ENCODE peak calls at places on chromosomes 5 and 9, in seven cellular contexts. Q is SK-N-SH, S is HCT116, N is K562, X is HepG2, T is H1, E is GM12878. C is an unnamed sample.

GRCh38 chr9:112644449-112644965 is 73.4 kb downstream of the INIP start:
- DNase-seq in X (no peak), T (no peak), E (no peak), N (no peak), S (no peak), Q (no peak), C (no peak)

GRCh38 chr5:41707853-41708603 is 162.2 kb downstream of the OXCT1 start:
- DNase-seq in X (peak; percentile 10), T (peak; percentile 59), N (peak; percentile 29), S (peak; percentile 21), E (no peak), Q (peak; percentile 15), C (peak; percentile 66)

GRCh38 chr5:132207783-132208182 is 19.9 kb downstream of the P4HA2 start:
- DNase-seq in Q (no peak), T (no peak), E (no peak), X (no peak), N (no peak), S (no peak), C (no peak)

GRCh38 chr5:58849995-58850667 is 267.3 kb downstream of the RAB3C start:
- DNase-seq in X (peak; percentile 87), N (peak; percentile 20), Q (peak; percentile 49), E (no peak), S (peak; percentile 21), T (no peak), C (peak; percentile 23)

GRCh38 chr9:114592356-114592755 is 4.8 kb downstream of the ATP6V1G1 start:
- DNase-seq in S (no peak), E (no peak), T (no peak), N (no peak), X (no peak), Q (no peak), C (peak; percentile 66)

GRCh38 chr5:54357371-54358058 is 47.1 kb upstream of the ARL15 start:
- DNase-seq in X (no peak), N (no peak), T (no peak), E (no peak), S (no peak), Q (peak; percentile 30), C (no peak)

GRCh38 chr9:86942352-86943222 is 4.7 kb downstream of the GAS1 start:
- DNase-seq in T (no peak), E (no peak), S (no peak), Q (no peak), N (no peak), X (no peak), C (no peak)

GRCh38 chr5:169805937-169806700 is 169.0 kb downstream of the DOCK2 start:
- DNase-seq in S (no peak), T (no peak), X (no peak), N (no peak), E (no peak), Q (no peak), C (no peak)

GRCh38 chr9:70100362-70100761 is 56.7 kb downstream of the MAMDC2 start:
- DNase-seq in T (no peak), S (no peak), Q (peak; percentile 11), E (no peak), N (no peak), X (no peak), C (no peak)

GRCh38 chr9:34428325-34428958 is 29.9 kb downstream of the FAM219A start:
- DNase-seq in N (no peak), X (peak; percentile 39), Q (peak; percentile 61), S (no peak), T (no peak), E (no peak), C (no peak)

GRCh38 chr5:76622973-76623596 is at the start of gene F2RL2:
- DNase-seq in N (peak; percentile 56), Q (no peak), E (no peak), S (no peak), X (no peak), T (no peak), C (no peak)

GRCh38 chr9:551986-552930 is 289.2 kb upstream of the DMRT1 start:
- DNase-seq in E (no peak), S (no peak), T (no peak), X (no peak), Q (no peak), N (no peak), C (no peak)

GRCh38 chr9:84691634-84692033 is 22.1 kb downstream of the NTRK2 start:
- DNase-seq in S (no peak), X (no peak), T (no peak), Q (no peak), E (no peak), N (no peak), C (no peak)

GRCh38 chr9:16344343-16344742 is 526.1 kb downstream of the BNC2 start:
- DNase-seq in N (no peak), E (no peak), X (no peak), Q (no peak), T (no peak), S (no peak), C (no peak)

GRCh38 chr5:31036407-31036806 is 157.1 kb upstream of the CDH6 start:
- DNase-seq in E (no peak), T (no peak), Q (no peak), X (no peak), N (no peak), S (no peak), C (no peak)

GRCh38 chr5:58207076-58207475 is 252.8 kb downstream of the PLK2 start:
- DNase-seq in N (no peak), Q (no peak), E (no peak), X (no peak), T (no peak), S (no peak), C (no peak)

GRCh38 chr5:172123269-172123692 is 64.7 kb downstream of the STK10 start:
- DNase-seq in E (no peak), X (peak; percentile 55), S (no peak), T (no peak), Q (peak; percentile 55), N (peak; percentile 52), C (no peak)

GRCh38 chr9:87498046-87498815 is 564 bp downstream of the DAPK1 start:
- DNase-seq in S (no peak), Q (peak; percentile 89), T (peak; percentile 75), X (peak; percentile 48), E (no peak), N (peak; percentile 49), C (no peak)

GRCh38 chr9:33426843-33427293 is 20.5 kb downstream of the AQP3 start:
- DNase-seq in E (no peak), N (peak; percentile 54), Q (no peak), T (no peak), S (no peak), X (no peak), C (no peak)

GRCh38 chr5:80414113-80414512 is 6.2 kb downstream of the ZFYVE16 start:
- DNase-seq in E (no peak), Q (no peak), S (no peak), T (no peak), X (no peak), N (no peak), C (no peak)

GRCh38 chr9:12775963-12776774 is 1.3 kb downstream of the LURAP1L start:
- DNase-seq in X (peak; percentile 88), E (no peak), S (peak; percentile 57), Q (peak; percentile 81), T (peak; percentile 75), N (peak; percentile 44), C (peak; percentile 81)

GRCh38 chr5:34916518-34916917 is 1.0 kb downstream of the BRIX1 start:
- DNase-seq in N (peak; percentile 53), E (no peak), Q (no peak), T (no peak), S (no peak), X (no peak), C (no peak)

DNA sequence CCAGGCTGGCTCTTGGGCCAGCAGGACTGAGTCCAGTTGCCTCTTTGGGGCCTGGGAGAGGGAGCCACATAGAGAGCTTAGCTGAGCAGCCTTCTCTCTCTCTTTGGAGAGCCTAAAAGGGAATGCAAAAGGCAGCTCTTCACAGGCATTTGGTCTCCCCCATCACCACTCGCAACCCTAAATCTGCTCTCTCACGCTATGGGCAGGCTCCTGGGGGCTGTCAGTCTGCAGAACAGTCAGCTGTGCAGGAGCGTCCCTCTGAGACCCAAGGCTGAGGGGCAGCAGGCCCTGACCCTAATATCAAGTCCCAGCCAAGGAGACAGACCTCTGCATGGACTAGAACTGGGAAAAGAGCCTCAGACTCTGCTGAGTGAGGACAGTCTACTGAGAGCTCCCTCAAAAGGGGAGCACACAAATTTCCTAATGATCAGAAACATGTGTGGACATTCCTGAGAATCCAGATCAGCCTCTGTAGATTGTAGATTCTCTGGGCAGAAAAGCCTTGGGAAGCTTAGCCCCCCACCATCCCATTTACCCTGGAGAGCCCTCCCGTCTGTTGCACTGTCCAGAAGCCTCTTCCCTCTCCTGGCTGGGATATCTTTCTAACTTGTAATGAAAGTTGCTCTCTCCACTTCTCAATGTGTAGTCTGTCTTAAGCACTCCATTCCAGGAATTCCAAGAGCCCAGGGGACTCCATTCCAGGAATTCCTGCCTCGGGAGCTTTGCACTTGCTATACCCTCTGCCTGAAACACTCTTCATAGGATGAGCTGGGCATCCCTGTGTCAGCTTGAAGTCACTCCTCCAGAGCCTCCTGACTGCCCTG is 79.4 kb downstream of the FAM114A2 start:
- DNase-seq in S (no peak), X (no peak), Q (no peak), N (no peak), T (peak; percentile 61), E (no peak), C (no peak)
- TF ChIP-seq JUND in S (no peak), X (no peak), Q (peak; percentile 42), N (no peak), T (no peak), E (no peak), C (peak; percentile 9)

GRCh38 chr5:1437452-1437851 is 7.8 kb downstream of the SLC6A3 start:
- DNase-seq in Q (peak; percentile 42), T (no peak), N (peak; percentile 37), S (peak; percentile 4), X (peak; percentile 41), E (no peak), C (no peak)
- TF ChIP-seq JUND in Q (no peak), T (no peak), N (no peak), S (no peak), X (no peak), E (no peak), C (no peak)

GRCh38 chr9:23117621-23118020 is 671.0 kb downstream of the DMRTA1 start:
- DNase-seq in N (no peak), X (no peak), E (no peak), S (no peak), Q (no peak), T (no peak), C (no peak)
- TF ChIP-seq JUND in N (no peak), X (no peak), E (no peak), S (no peak), Q (no peak), T (no peak), C (no peak)

GRCh38 chr5:73394610-73395009 is 54.0 kb downstream of the FOXD1 start:
- DNase-seq in S (no peak), X (no peak), E (no peak), N (no peak), T (no peak), Q (no peak), C (no peak)

GRCh38 chr5:73391441-73391871 is 57.1 kb downstream of the FOXD1 start:
- DNase-seq in N (no peak), Q (no peak), T (no peak), E (no peak), X (no peak), S (no peak), C (no peak)

GRCh38 chr5:73393606-73394489 is 54.7 kb downstream of the FOXD1 start:
- DNase-seq in N (no peak), S (no peak), X (no peak), Q (no peak), E (no peak), T (no peak), C (no peak)

GRCh38 chr5:73392775-73393174 is 55.8 kb downstream of the FOXD1 start:
- DNase-seq in N (no peak), T (no peak), Q (no peak), E (no peak), X (peak; percentile 42), S (no peak), C (no peak)

GRCh38 chr5:73395274-73395673 is 53.3 kb downstream of the FOXD1 start:
- DNase-seq in X (no peak), Q (no peak), E (no peak), S (no peak), T (no peak), N (no peak), C (no peak)
- TF ChIP-seq JUND in X (no peak), Q (no peak), E (no peak), S (no peak), T (no peak), N (no peak), C (no peak)